ENCODE peak calls at places on chromosomes 11 and 22, in ten cellular contexts. One of them, this sample, is unnamed.

GRCh38 chr11:112817376-112817775 is 143.8 kb upstream of the NCAM1 start:
- DNase-seq in upper lobe of right lung: no peak
- DNase-seq in OCI-LY7: no peak
- DNase-seq in cardiac muscle cell: no peak
- DNase-seq in GM20000: no peak
- DNase-seq in fibroblast of the aortic adventitia: no peak
- DNase-seq in IMR-90: no peak
- DNase-seq in heart left ventricle: no peak
- DNase-seq in dorsolateral prefrontal cortex: no peak
- DNase-seq in heart right ventricle: no peak
- DNase-seq in this sample: no peak

GRCh38 chr11:58530236-58530635 is 22.3 kb upstream of the OR5B21 start:
- DNase-seq in upper lobe of right lung: no peak
- DNase-seq in OCI-LY7: no peak
- DNase-seq in cardiac muscle cell: no peak
- DNase-seq in GM20000: no peak
- DNase-seq in fibroblast of the aortic adventitia: no peak
- DNase-seq in IMR-90: no peak
- DNase-seq in heart left ventricle: no peak
- DNase-seq in dorsolateral prefrontal cortex: no peak
- DNase-seq in heart right ventricle: no peak
- DNase-seq in this sample: no peak

GRCh38 chr11:37988031-37988430 is 1390.0 kb upstream of the RAG2 start:
- DNase-seq in upper lobe of right lung: no peak
- DNase-seq in OCI-LY7: no peak
- DNase-seq in cardiac muscle cell: peak
- DNase-seq in GM20000: no peak
- DNase-seq in fibroblast of the aortic adventitia: peak
- DNase-seq in IMR-90: peak
- DNase-seq in heart left ventricle: no peak
- DNase-seq in dorsolateral prefrontal cortex: no peak
- DNase-seq in heart right ventricle: no peak
- DNase-seq in this sample: no peak

GRCh38 chr22:50059185-50059880 is 1.2 kb upstream of the TTLL8 start:
- DNase-seq in upper lobe of right lung: no peak
- DNase-seq in OCI-LY7: peak
- DNase-seq in cardiac muscle cell: peak
- DNase-seq in GM20000: peak
- DNase-seq in fibroblast of the aortic adventitia: peak
- DNase-seq in IMR-90: peak
- DNase-seq in heart left ventricle: no peak
- DNase-seq in dorsolateral prefrontal cortex: no peak
- DNase-seq in heart right ventricle: no peak
- DNase-seq in this sample: no peak

GRCh38 chr11:123460006-123460700 is 30.1 kb downstream of the GRAMD1B start:
- DNase-seq in upper lobe of right lung: no peak
- DNase-seq in OCI-LY7: no peak
- DNase-seq in cardiac muscle cell: no peak
- DNase-seq in GM20000: no peak
- DNase-seq in fibroblast of the aortic adventitia: no peak
- DNase-seq in IMR-90: no peak
- DNase-seq in heart left ventricle: no peak
- DNase-seq in dorsolateral prefrontal cortex: no peak
- DNase-seq in heart right ventricle: no peak
- DNase-seq in this sample: no peak

GRCh38 chr11:125020342-125020741 is 42.8 kb upstream of the SLC37A2 start:
- DNase-seq in upper lobe of right lung: no peak
- DNase-seq in OCI-LY7: no peak
- DNase-seq in cardiac muscle cell: no peak
- DNase-seq in GM20000: no peak
- DNase-seq in fibroblast of the aortic adventitia: no peak
- DNase-seq in IMR-90: no peak
- DNase-seq in heart left ventricle: no peak
- DNase-seq in dorsolateral prefrontal cortex: no peak
- DNase-seq in heart right ventricle: no peak
- DNase-seq in this sample: no peak

GRCh38 chr11:18748766-18749375 is 22.9 kb upstream of the IGSF22 start:
- DNase-seq in upper lobe of right lung: no peak
- DNase-seq in OCI-LY7: no peak
- DNase-seq in cardiac muscle cell: peak
- DNase-seq in GM20000: no peak
- DNase-seq in fibroblast of the aortic adventitia: peak
- DNase-seq in IMR-90: peak
- DNase-seq in heart left ventricle: no peak
- DNase-seq in dorsolateral prefrontal cortex: peak
- DNase-seq in heart right ventricle: no peak
- DNase-seq in this sample: no peak

GRCh38 chr11:9594267-9595046 is 21.0 kb downstream of the WEE1 start:
- DNase-seq in upper lobe of right lung: no peak
- DNase-seq in OCI-LY7: peak
- DNase-seq in cardiac muscle cell: no peak
- DNase-seq in GM20000: no peak
- DNase-seq in fibroblast of the aortic adventitia: no peak
- DNase-seq in IMR-90: peak
- DNase-seq in heart left ventricle: no peak
- DNase-seq in dorsolateral prefrontal cortex: no peak
- DNase-seq in heart right ventricle: no peak
- DNase-seq in this sample: no peak

GRCh38 chr11:44351006-44351660 is 41.2 kb upstream of the ALX4 start:
- DNase-seq in upper lobe of right lung: peak
- DNase-seq in OCI-LY7: peak
- DNase-seq in cardiac muscle cell: no peak
- DNase-seq in GM20000: peak
- DNase-seq in fibroblast of the aortic adventitia: no peak
- DNase-seq in IMR-90: no peak
- DNase-seq in heart left ventricle: no peak
- DNase-seq in dorsolateral prefrontal cortex: no peak
- DNase-seq in heart right ventricle: no peak
- DNase-seq in this sample: no peak

GRCh38 chr11:44348114-44348513 is 38.2 kb upstream of the ALX4 start:
- DNase-seq in upper lobe of right lung: no peak
- DNase-seq in OCI-LY7: no peak
- DNase-seq in cardiac muscle cell: no peak
- DNase-seq in GM20000: no peak
- DNase-seq in fibroblast of the aortic adventitia: no peak
- DNase-seq in IMR-90: no peak
- DNase-seq in heart left ventricle: no peak
- DNase-seq in dorsolateral prefrontal cortex: no peak
- DNase-seq in heart right ventricle: no peak
- DNase-seq in this sample: no peak

GRCh38 chr11:44349328-44349727 is 39.4 kb upstream of the ALX4 start:
- DNase-seq in upper lobe of right lung: no peak
- DNase-seq in OCI-LY7: no peak
- DNase-seq in cardiac muscle cell: no peak
- DNase-seq in GM20000: no peak
- DNase-seq in fibroblast of the aortic adventitia: no peak
- DNase-seq in IMR-90: no peak
- DNase-seq in heart left ventricle: no peak
- DNase-seq in dorsolateral prefrontal cortex: no peak
- DNase-seq in heart right ventricle: no peak
- DNase-seq in this sample: no peak

GRCh38 chr11:44348721-44349120 is 38.8 kb upstream of the ALX4 start:
- DNase-seq in upper lobe of right lung: no peak
- DNase-seq in OCI-LY7: no peak
- DNase-seq in cardiac muscle cell: no peak
- DNase-seq in GM20000: no peak
- DNase-seq in fibroblast of the aortic adventitia: no peak
- DNase-seq in IMR-90: no peak
- DNase-seq in heart left ventricle: no peak
- DNase-seq in dorsolateral prefrontal cortex: no peak
- DNase-seq in heart right ventricle: no peak
- DNase-seq in this sample: no peak

DNA sequence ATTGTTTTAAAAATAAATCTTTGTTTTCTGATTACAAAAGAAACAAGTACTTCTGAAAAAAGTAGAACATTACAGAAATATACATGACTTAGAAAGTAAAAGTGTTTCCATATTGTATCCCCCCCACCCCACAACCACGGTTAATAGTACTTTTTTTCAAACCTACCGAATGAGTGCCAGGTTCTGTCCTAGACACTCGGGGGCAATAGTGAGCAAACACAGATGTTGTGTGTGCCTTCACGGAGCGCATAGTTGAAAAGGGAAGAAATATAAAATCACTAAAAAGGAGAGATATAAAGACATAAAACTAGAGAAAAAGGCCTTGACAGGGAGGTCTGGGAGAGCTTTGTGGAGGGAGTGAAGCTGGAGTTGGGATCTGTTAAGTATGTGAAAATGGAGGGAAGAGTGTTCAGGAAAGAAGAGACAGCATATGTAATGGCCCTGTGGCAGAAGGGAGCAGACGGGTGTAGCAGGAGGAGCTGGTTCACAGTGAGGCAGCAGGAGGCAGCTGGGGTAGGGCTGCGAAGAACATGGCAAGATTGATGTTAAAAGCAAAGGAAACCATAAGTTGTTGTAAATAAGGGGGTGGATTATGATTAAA is 42.1 kb upstream of the ALX4 start:
- DNase-seq in upper lobe of right lung: peak
- DNase-seq in OCI-LY7: no peak
- DNase-seq in cardiac muscle cell: no peak
- DNase-seq in GM20000: no peak
- DNase-seq in fibroblast of the aortic adventitia: no peak
- DNase-seq in IMR-90: no peak
- DNase-seq in heart left ventricle: no peak
- DNase-seq in dorsolateral prefrontal cortex: no peak
- DNase-seq in heart right ventricle: no peak
- DNase-seq in this sample: no peak
- TF ChIP-seq CTCF in upper lobe of right lung: peak
- TF ChIP-seq CTCF in OCI-LY7: peak
- TF ChIP-seq CTCF in cardiac muscle cell: peak
- TF ChIP-seq CTCF in GM20000: no peak
- TF ChIP-seq CTCF in fibroblast of the aortic adventitia: peak
- TF ChIP-seq CTCF in IMR-90: no peak
- TF ChIP-seq CTCF in heart left ventricle: no peak
- TF ChIP-seq CTCF in dorsolateral prefrontal cortex: no peak
- TF ChIP-seq CTCF in heart right ventricle: peak
- TF ChIP-seq CTCF in this sample: no peak

GRCh38 chr11:7545611-7546010 is 31.8 kb downstream of the PPFIBP2 start:
- DNase-seq in upper lobe of right lung: no peak
- DNase-seq in OCI-LY7: no peak
- DNase-seq in cardiac muscle cell: no peak
- DNase-seq in GM20000: no peak
- DNase-seq in fibroblast of the aortic adventitia: no peak
- DNase-seq in IMR-90: no peak
- DNase-seq in heart left ventricle: no peak
- DNase-seq in dorsolateral prefrontal cortex: no peak
- DNase-seq in heart right ventricle: no peak
- DNase-seq in this sample: no peak

GRCh38 chr11:7547687-7548086 is 33.9 kb downstream of the PPFIBP2 start:
- DNase-seq in upper lobe of right lung: no peak
- DNase-seq in OCI-LY7: no peak
- DNase-seq in cardiac muscle cell: no peak
- DNase-seq in GM20000: no peak
- DNase-seq in fibroblast of the aortic adventitia: no peak
- DNase-seq in IMR-90: no peak
- DNase-seq in heart left ventricle: no peak
- DNase-seq in dorsolateral prefrontal cortex: no peak
- DNase-seq in heart right ventricle: no peak
- DNase-seq in this sample: no peak

GRCh38 chr11:7546324-7546791 is 32.6 kb downstream of the PPFIBP2 start:
- DNase-seq in upper lobe of right lung: no peak
- DNase-seq in OCI-LY7: no peak
- DNase-seq in cardiac muscle cell: no peak
- DNase-seq in GM20000: no peak
- DNase-seq in fibroblast of the aortic adventitia: no peak
- DNase-seq in IMR-90: peak
- DNase-seq in heart left ventricle: no peak
- DNase-seq in dorsolateral prefrontal cortex: no peak
- DNase-seq in heart right ventricle: no peak
- DNase-seq in this sample: no peak

GRCh38 chr11:7548659-7549283 is 35.0 kb downstream of the PPFIBP2 start:
- DNase-seq in upper lobe of right lung: no peak
- DNase-seq in OCI-LY7: peak
- DNase-seq in cardiac muscle cell: no peak
- DNase-seq in GM20000: peak
- DNase-seq in fibroblast of the aortic adventitia: no peak
- DNase-seq in IMR-90: no peak
- DNase-seq in heart left ventricle: no peak
- DNase-seq in dorsolateral prefrontal cortex: no peak
- DNase-seq in heart right ventricle: no peak
- DNase-seq in this sample: no peak

DNA sequence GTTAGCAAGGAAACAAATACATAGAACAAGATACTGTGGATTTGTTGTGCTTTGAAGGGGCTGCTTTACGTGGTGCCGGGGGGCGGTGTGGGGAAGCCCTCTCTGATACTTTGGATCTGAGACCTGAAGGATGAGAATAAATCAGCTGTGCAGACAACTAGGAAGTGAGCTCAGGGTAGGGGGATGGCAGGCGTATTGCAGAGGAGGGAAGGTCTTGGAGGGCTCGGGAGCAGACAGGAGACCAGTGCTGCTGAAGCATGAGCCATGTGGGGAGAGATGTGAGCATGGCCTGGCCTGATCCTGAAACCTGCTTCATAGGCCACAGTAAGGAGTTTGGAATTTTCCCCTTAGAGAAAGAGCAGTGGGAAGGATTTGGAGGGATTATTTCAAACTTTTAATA is 33.3 kb downstream of the PPFIBP2 start:
- DNase-seq in upper lobe of right lung: no peak
- DNase-seq in OCI-LY7: no peak
- DNase-seq in cardiac muscle cell: no peak
- DNase-seq in GM20000: no peak
- DNase-seq in fibroblast of the aortic adventitia: no peak
- DNase-seq in IMR-90: no peak
- DNase-seq in heart left ventricle: no peak
- DNase-seq in dorsolateral prefrontal cortex: no peak
- DNase-seq in heart right ventricle: no peak
- DNase-seq in this sample: no peak
- TF ChIP-seq CTCF in upper lobe of right lung: no peak
- TF ChIP-seq CTCF in OCI-LY7: no peak
- TF ChIP-seq CTCF in cardiac muscle cell: no peak
- TF ChIP-seq CTCF in GM20000: no peak
- TF ChIP-seq CTCF in fibroblast of the aortic adventitia: no peak
- TF ChIP-seq CTCF in IMR-90: no peak
- TF ChIP-seq CTCF in heart left ventricle: no peak
- TF ChIP-seq CTCF in dorsolateral prefrontal cortex: no peak
- TF ChIP-seq CTCF in heart right ventricle: no peak
- TF ChIP-seq CTCF in this sample: no peak

GRCh38 chr22:23750744-23751440 is at the start of gene ZNF70:
- DNase-seq in upper lobe of right lung: peak
- DNase-seq in OCI-LY7: peak
- DNase-seq in cardiac muscle cell: peak
- DNase-seq in GM20000: peak
- DNase-seq in fibroblast of the aortic adventitia: peak
- DNase-seq in IMR-90: peak
- DNase-seq in heart left ventricle: peak
- DNase-seq in dorsolateral prefrontal cortex: peak
- DNase-seq in heart right ventricle: peak
- DNase-seq in this sample: peak
- TF ChIP-seq CTCF in upper lobe of right lung: peak
- TF ChIP-seq CTCF in OCI-LY7: peak
- TF ChIP-seq CTCF in cardiac muscle cell: peak
- TF ChIP-seq CTCF in GM20000: no peak
- TF ChIP-seq CTCF in fibroblast of the aortic adventitia: peak
- TF ChIP-seq CTCF in IMR-90: peak
- TF ChIP-seq CTCF in heart left ventricle: peak
- TF ChIP-seq CTCF in dorsolateral prefrontal cortex: no peak
- TF ChIP-seq CTCF in heart right ventricle: no peak
- TF ChIP-seq CTCF in this sample: no peak

DNA sequence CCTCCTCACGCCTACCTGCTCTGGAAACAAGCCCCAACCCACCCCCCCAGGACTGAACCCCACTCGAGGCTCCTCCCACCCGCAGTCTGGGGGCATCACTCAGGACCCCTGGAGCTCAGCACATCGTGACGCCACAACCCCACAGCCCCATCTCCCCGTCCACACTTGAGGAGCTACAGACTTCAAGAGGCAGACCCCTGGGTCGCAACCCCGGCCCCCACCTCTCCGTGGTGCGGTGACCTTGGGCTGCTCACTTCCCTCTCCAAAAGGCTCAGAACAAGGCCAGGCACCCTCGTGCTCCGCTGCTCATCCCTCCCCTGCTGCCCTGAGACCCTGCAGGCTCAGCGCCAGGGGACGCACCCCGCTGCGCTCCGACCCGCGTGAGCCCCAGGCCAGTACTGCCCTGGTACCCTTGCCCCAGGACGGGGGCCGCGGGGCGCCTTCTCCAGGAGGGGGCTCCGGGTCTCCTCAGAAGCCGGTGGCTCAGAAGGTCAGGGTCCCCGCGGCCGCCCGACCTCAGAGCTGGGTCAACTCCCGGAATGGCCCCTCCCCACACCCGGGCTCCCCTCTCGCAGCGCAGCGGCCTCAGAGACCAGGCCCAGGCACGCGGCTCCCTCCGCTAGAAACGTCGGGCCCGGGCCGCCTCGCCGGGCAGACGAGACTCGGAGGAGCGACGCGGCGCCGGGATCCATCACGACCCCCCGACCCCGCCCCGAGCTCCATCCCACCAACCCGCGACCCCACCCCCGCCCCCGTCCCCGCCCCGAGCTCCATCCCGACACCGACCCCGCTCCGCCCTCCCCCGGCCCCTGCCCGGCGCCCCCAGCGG is 614 bp downstream of the GATD1 start:
- DNase-seq in upper lobe of right lung: peak
- DNase-seq in OCI-LY7: peak
- DNase-seq in cardiac muscle cell: peak
- DNase-seq in GM20000: no peak
- DNase-seq in fibroblast of the aortic adventitia: no peak
- DNase-seq in IMR-90: no peak
- DNase-seq in heart left ventricle: peak
- DNase-seq in dorsolateral prefrontal cortex: no peak
- DNase-seq in heart right ventricle: peak
- DNase-seq in this sample: no peak
- TF ChIP-seq CTCF in upper lobe of right lung: no peak
- TF ChIP-seq CTCF in OCI-LY7: peak
- TF ChIP-seq CTCF in cardiac muscle cell: no peak
- TF ChIP-seq CTCF in GM20000: peak
- TF ChIP-seq CTCF in fibroblast of the aortic adventitia: no peak
- TF ChIP-seq CTCF in IMR-90: no peak
- TF ChIP-seq CTCF in heart left ventricle: no peak
- TF ChIP-seq CTCF in dorsolateral prefrontal cortex: no peak
- TF ChIP-seq CTCF in heart right ventricle: no peak
- TF ChIP-seq CTCF in this sample: no peak

This sample was measured in omental fat pad.